ENCODE peak calls at places on chromosome 9, in five cellular contexts. One of them, this sample, is unnamed.

GRCh38 chr9:93108301-93109041 is 12.5 kb downstream of the CARD19 start:
- DNase-seq in memory B cell: no peak
- DNase-seq in substantia nigra: no peak
- DNase-seq in GM04504: no peak
- DNase-seq in fibroblast of gingiva: no peak
- DNase-seq in this sample: no peak

GRCh38 chr9:129489838-129490582 is 130.9 kb downstream of the C9orf50 start:
- DNase-seq in memory B cell: no peak
- DNase-seq in substantia nigra: no peak
- DNase-seq in GM04504: no peak
- DNase-seq in fibroblast of gingiva: no peak
- DNase-seq in this sample: no peak

GRCh38 chr9:94490465-94490864 is 64.4 kb upstream of the PCAT7 start:
- DNase-seq in memory B cell: no peak
- DNase-seq in substantia nigra: no peak
- DNase-seq in GM04504: no peak
- DNase-seq in fibroblast of gingiva: no peak
- DNase-seq in this sample: no peak

GRCh38 chr9:123834907-123835562 is 94.9 kb downstream of the DENND1A start:
- DNase-seq in memory B cell: no peak
- DNase-seq in substantia nigra: no peak
- DNase-seq in GM04504: peak
- DNase-seq in fibroblast of gingiva: peak
- DNase-seq in this sample: peak

GRCh38 chr9:126342621-126343031 is 16.0 kb downstream of the MVB12B start:
- DNase-seq in memory B cell: no peak
- DNase-seq in substantia nigra: no peak
- DNase-seq in GM04504: no peak
- DNase-seq in fibroblast of gingiva: no peak
- DNase-seq in this sample: no peak

GRCh38 chr9:98708933-98709911 is at the start of gene GABBR2:
- DNase-seq in memory B cell: no peak
- DNase-seq in substantia nigra: no peak
- DNase-seq in GM04504: no peak
- DNase-seq in fibroblast of gingiva: no peak
- DNase-seq in this sample: no peak

GRCh38 chr9:74570879-74571512 is 73.9 kb downstream of the RORB start:
- DNase-seq in memory B cell: no peak
- DNase-seq in substantia nigra: peak
- DNase-seq in GM04504: no peak
- DNase-seq in fibroblast of gingiva: peak
- DNase-seq in this sample: peak

GRCh38 chr9:74443036-74443750 is 53.9 kb upstream of the RORB start:
- DNase-seq in memory B cell: no peak
- DNase-seq in substantia nigra: no peak
- DNase-seq in GM04504: no peak
- DNase-seq in fibroblast of gingiva: peak
- DNase-seq in this sample: no peak

This sample was measured in GM18507.